ENCODE peak calls at places on chromosomes 2 and 18, in nine cellular contexts. L is iPS-NIHi11, G is cardiac septum, C is brain microvascular endothelial cell, F is EL, B is GM23338, S is prostate gland, N is neural crest cell, W is SJSA1. X is an unnamed sample.

GRCh38 chr2:85737481-85737880 is 16.3 kb upstream of the ATOH8 start:
- DNase-seq in L (no peak), G (peak), C (peak), F (peak), B (no peak), S (no peak), N (no peak), W (peak), X (no peak)

GRCh38 chr2:134576478-134576877 is 142.3 kb downstream of the TMEM163 start:
- DNase-seq in L (no peak), G (no peak), C (no peak), F (no peak), B (no peak), S (no peak), N (no peak), W (no peak), X (no peak)

GRCh38 chr2:23585218-23585945 is 200.4 kb downstream of the KLHL29 start:
- DNase-seq in L (no peak), G (no peak), C (no peak), F (no peak), B (no peak), S (no peak), N (no peak), W (no peak), X (no peak)

GRCh38 chr2:156399224-156399949 is 36.8 kb upstream of the GPD2 start:
- DNase-seq in L (peak), G (no peak), C (no peak), F (peak), B (peak), S (peak), N (no peak), W (no peak), X (no peak)

GRCh38 chr18:41004320-41004719 is 950.7 kb upstream of the PIK3C3 start:
- DNase-seq in L (no peak), G (no peak), C (no peak), F (no peak), B (peak), S (no peak), N (no peak), W (no peak), X (no peak)

GRCh38 chr2:45497355-45497754 is 113.7 kb downstream of the SRBD1 start:
- DNase-seq in L (no peak), G (no peak), C (peak), F (peak), B (no peak), S (no peak), N (no peak), W (no peak), X (no peak)

GRCh38 chr2:37698931-37699481 is 27.6 kb upstream of the CDC42EP3 start:
- DNase-seq in L (no peak), G (no peak), C (peak), F (peak), B (no peak), S (no peak), N (no peak), W (peak), X (no peak)

GRCh38 chr2:24538720-24539119 is 47.7 kb downstream of the NCOA1 start:
- DNase-seq in L (no peak), G (no peak), C (no peak), F (no peak), B (no peak), S (no peak), N (no peak), W (no peak), X (no peak)

X was measured in brain pericyte.